ENCODE peak calls at places on chromosomes 16 and 17, in ten cellular contexts. One of them, this sample, is unnamed.

GRCh38 chr17:68957944-68958343 is 2.8 kb upstream of the ABCA8 start:
- ATAC-seq in IMR-90: no peak
- ATAC-seq in naive thymus-derived CD4-positive, alpha-beta T cell: no peak
- ATAC-seq in right lobe of liver: no peak
- ATAC-seq in right cardiac atrium: no peak
- ATAC-seq in activated CD8-positive, alpha-beta T cell treated with anti-CD3 and anti-CD28 coated beads for 36 hours: peak
- ATAC-seq in activated CD8-positive, alpha-beta memory T cell treated with anti-CD3 and anti-CD28 coated beads, Interleukin-2, amount 10 ng/mL, durations not matched to agents 7 days and 5 days: no peak
- ATAC-seq in memory B cell: no peak
- ATAC-seq in CD4-positive, alpha-beta T cell: no peak
- ATAC-seq in natural killer cell: no peak
- ATAC-seq in this sample: no peak

GRCh38 chr16:4904108-4904941 is 32.6 kb downstream of the PPL start:
- ATAC-seq in activated CD8-positive, alpha-beta memory T cell treated with anti-CD3 and anti-CD28 coated beads, Interleukin-2, amount 10 ng/mL, durations not matched to agents 7 days and 5 days: no peak
- ATAC-seq in right cardiac atrium: no peak
- ATAC-seq in naive thymus-derived CD4-positive, alpha-beta T cell: no peak
- ATAC-seq in right lobe of liver: no peak
- ATAC-seq in natural killer cell: no peak
- ATAC-seq in IMR-90: no peak
- ATAC-seq in memory B cell: no peak
- ATAC-seq in CD4-positive, alpha-beta T cell: no peak
- ATAC-seq in activated CD8-positive, alpha-beta T cell treated with anti-CD3 and anti-CD28 coated beads for 36 hours: no peak
- ATAC-seq in this sample: no peak

GRCh38 chr16:667113-667779 is 686 bp upstream of the RHOT2 start:
- ATAC-seq in right lobe of liver: no peak
- ATAC-seq in naive thymus-derived CD4-positive, alpha-beta T cell: no peak
- ATAC-seq in activated CD8-positive, alpha-beta memory T cell treated with anti-CD3 and anti-CD28 coated beads, Interleukin-2, amount 10 ng/mL, durations not matched to agents 7 days and 5 days: no peak
- ATAC-seq in CD4-positive, alpha-beta T cell: no peak
- ATAC-seq in natural killer cell: no peak
- ATAC-seq in IMR-90: no peak
- ATAC-seq in right cardiac atrium: no peak
- ATAC-seq in activated CD8-positive, alpha-beta T cell treated with anti-CD3 and anti-CD28 coated beads for 36 hours: no peak
- ATAC-seq in memory B cell: no peak
- ATAC-seq in this sample: no peak

GRCh38 chr16:75087040-75087979 is 29.3 kb downstream of the LDHD start:
- ATAC-seq in CD4-positive, alpha-beta T cell: no peak
- ATAC-seq in right lobe of liver: peak
- ATAC-seq in right cardiac atrium: peak
- ATAC-seq in memory B cell: no peak
- ATAC-seq in activated CD8-positive, alpha-beta memory T cell treated with anti-CD3 and anti-CD28 coated beads, Interleukin-2, amount 10 ng/mL, durations not matched to agents 7 days and 5 days: no peak
- ATAC-seq in IMR-90: peak
- ATAC-seq in activated CD8-positive, alpha-beta T cell treated with anti-CD3 and anti-CD28 coated beads for 36 hours: no peak
- ATAC-seq in natural killer cell: no peak
- ATAC-seq in naive thymus-derived CD4-positive, alpha-beta T cell: peak
- ATAC-seq in this sample: peak

GRCh38 chr17:7831233-7831632 is 2.8 kb upstream of the KDM6B start:
- ATAC-seq in naive thymus-derived CD4-positive, alpha-beta T cell: no peak
- ATAC-seq in natural killer cell: no peak
- ATAC-seq in activated CD8-positive, alpha-beta memory T cell treated with anti-CD3 and anti-CD28 coated beads, Interleukin-2, amount 10 ng/mL, durations not matched to agents 7 days and 5 days: no peak
- ATAC-seq in CD4-positive, alpha-beta T cell: no peak
- ATAC-seq in right lobe of liver: no peak
- ATAC-seq in memory B cell: no peak
- ATAC-seq in IMR-90: no peak
- ATAC-seq in right cardiac atrium: no peak
- ATAC-seq in activated CD8-positive, alpha-beta T cell treated with anti-CD3 and anti-CD28 coated beads for 36 hours: no peak
- ATAC-seq in this sample: no peak

GRCh38 chr17:49963626-49964538 is 5.1 kb upstream of the DLX4 start:
- ATAC-seq in IMR-90: no peak
- ATAC-seq in right lobe of liver: no peak
- ATAC-seq in activated CD8-positive, alpha-beta memory T cell treated with anti-CD3 and anti-CD28 coated beads, Interleukin-2, amount 10 ng/mL, durations not matched to agents 7 days and 5 days: no peak
- ATAC-seq in naive thymus-derived CD4-positive, alpha-beta T cell: no peak
- ATAC-seq in activated CD8-positive, alpha-beta T cell treated with anti-CD3 and anti-CD28 coated beads for 36 hours: no peak
- ATAC-seq in CD4-positive, alpha-beta T cell: no peak
- ATAC-seq in memory B cell: no peak
- ATAC-seq in natural killer cell: no peak
- ATAC-seq in right cardiac atrium: no peak
- ATAC-seq in this sample: no peak

GRCh38 chr17:32256695-32257013 is 9.0 kb upstream of the RHBDL3 start:
- ATAC-seq in natural killer cell: no peak
- ATAC-seq in naive thymus-derived CD4-positive, alpha-beta T cell: no peak
- ATAC-seq in IMR-90: no peak
- ATAC-seq in right cardiac atrium: no peak
- ATAC-seq in memory B cell: peak
- ATAC-seq in right lobe of liver: no peak
- ATAC-seq in CD4-positive, alpha-beta T cell: no peak
- ATAC-seq in activated CD8-positive, alpha-beta T cell treated with anti-CD3 and anti-CD28 coated beads for 36 hours: no peak
- ATAC-seq in activated CD8-positive, alpha-beta memory T cell treated with anti-CD3 and anti-CD28 coated beads, Interleukin-2, amount 10 ng/mL, durations not matched to agents 7 days and 5 days: no peak
- ATAC-seq in this sample: no peak

GRCh38 chr17:12140685-12141084 is 120.0 kb downstream of the MAP2K4 start:
- ATAC-seq in natural killer cell: no peak
- ATAC-seq in right cardiac atrium: no peak
- ATAC-seq in CD4-positive, alpha-beta T cell: no peak
- ATAC-seq in IMR-90: no peak
- ATAC-seq in memory B cell: no peak
- ATAC-seq in activated CD8-positive, alpha-beta memory T cell treated with anti-CD3 and anti-CD28 coated beads, Interleukin-2, amount 10 ng/mL, durations not matched to agents 7 days and 5 days: no peak
- ATAC-seq in right lobe of liver: no peak
- ATAC-seq in naive thymus-derived CD4-positive, alpha-beta T cell: no peak
- ATAC-seq in activated CD8-positive, alpha-beta T cell treated with anti-CD3 and anti-CD28 coated beads for 36 hours: no peak
- ATAC-seq in this sample: no peak

This sample was measured in gastroesophageal sphincter.